ENCODE peak calls at places on chromosomes 11 and 22, in seven cellular contexts. One of them, this sample, is unnamed.

GRCh38 chr22:17098379-17098819 is 13.6 kb downstream of the IL17RA start:
- DNase-seq in mucosa of descending colon: no peak
- DNase-seq in heart left ventricle: no peak
- DNase-seq in CD8-positive, alpha-beta memory T cell: peak
- DNase-seq in cardiac fibroblast: peak
- DNase-seq in GM12865: peak
- DNase-seq in lower lobe of right lung: peak
- DNase-seq in this sample: no peak

GRCh38 chr22:48434156-48434867 is 1393.4 kb downstream of the BRD1 start:
- DNase-seq in mucosa of descending colon: no peak
- DNase-seq in heart left ventricle: no peak
- DNase-seq in CD8-positive, alpha-beta memory T cell: no peak
- DNase-seq in cardiac fibroblast: no peak
- DNase-seq in GM12865: no peak
- DNase-seq in lower lobe of right lung: no peak
- DNase-seq in this sample: no peak

GRCh38 chr22:43858156-43858895 is 4.0 kb downstream of the SULT4A1 start:
- DNase-seq in mucosa of descending colon: no peak
- DNase-seq in heart left ventricle: no peak
- DNase-seq in CD8-positive, alpha-beta memory T cell: no peak
- DNase-seq in cardiac fibroblast: no peak
- DNase-seq in GM12865: no peak
- DNase-seq in lower lobe of right lung: no peak
- DNase-seq in this sample: no peak

GRCh38 chr11:14029971-14030531 is 67.5 kb downstream of the SPON1 start:
- DNase-seq in mucosa of descending colon: peak
- DNase-seq in heart left ventricle: peak
- DNase-seq in CD8-positive, alpha-beta memory T cell: no peak
- DNase-seq in cardiac fibroblast: peak
- DNase-seq in GM12865: no peak
- DNase-seq in lower lobe of right lung: peak
- DNase-seq in this sample: no peak

GRCh38 chr11:47306484-47306844 is 36.5 kb downstream of the MADD start:
- DNase-seq in mucosa of descending colon: no peak
- DNase-seq in heart left ventricle: no peak
- DNase-seq in CD8-positive, alpha-beta memory T cell: no peak
- DNase-seq in cardiac fibroblast: no peak
- DNase-seq in GM12865: no peak
- DNase-seq in lower lobe of right lung: no peak
- DNase-seq in this sample: no peak

GRCh38 chr11:19829109-19829790 is 116.6 kb downstream of the NAV2 start:
- DNase-seq in mucosa of descending colon: no peak
- DNase-seq in heart left ventricle: no peak
- DNase-seq in CD8-positive, alpha-beta memory T cell: no peak
- DNase-seq in cardiac fibroblast: no peak
- DNase-seq in GM12865: peak
- DNase-seq in lower lobe of right lung: no peak
- DNase-seq in this sample: no peak

GRCh38 chr11:61891331-61892084 is at the start of gene FADS3:
- DNase-seq in mucosa of descending colon: peak
- DNase-seq in heart left ventricle: peak
- DNase-seq in CD8-positive, alpha-beta memory T cell: peak
- DNase-seq in cardiac fibroblast: peak
- DNase-seq in GM12865: peak
- DNase-seq in lower lobe of right lung: peak
- DNase-seq in this sample: no peak

GRCh38 chr22:37433786-37434185 is 6.5 kb upstream of the ELFN2 start:
- DNase-seq in mucosa of descending colon: no peak
- DNase-seq in heart left ventricle: no peak
- DNase-seq in CD8-positive, alpha-beta memory T cell: no peak
- DNase-seq in cardiac fibroblast: no peak
- DNase-seq in GM12865: no peak
- DNase-seq in lower lobe of right lung: no peak
- DNase-seq in this sample: no peak

GRCh38 chr22:44057411-44057987 is 33.4 kb downstream of the PARVB start:
- DNase-seq in mucosa of descending colon: no peak
- DNase-seq in heart left ventricle: peak
- DNase-seq in CD8-positive, alpha-beta memory T cell: no peak
- DNase-seq in cardiac fibroblast: peak
- DNase-seq in GM12865: no peak
- DNase-seq in lower lobe of right lung: no peak
- DNase-seq in this sample: peak

GRCh38 chr11:68282141-68282860 is 10.5 kb upstream of the C11orf24 start:
- DNase-seq in mucosa of descending colon: no peak
- DNase-seq in heart left ventricle: no peak
- DNase-seq in CD8-positive, alpha-beta memory T cell: peak
- DNase-seq in cardiac fibroblast: no peak
- DNase-seq in GM12865: peak
- DNase-seq in lower lobe of right lung: peak
- DNase-seq in this sample: no peak

GRCh38 chr11:132911186-132911585 is 621.1 kb downstream of the OPCML start:
- DNase-seq in mucosa of descending colon: no peak
- DNase-seq in heart left ventricle: no peak
- DNase-seq in CD8-positive, alpha-beta memory T cell: no peak
- DNase-seq in cardiac fibroblast: peak
- DNase-seq in GM12865: no peak
- DNase-seq in lower lobe of right lung: no peak
- DNase-seq in this sample: peak

GRCh38 chr22:41521166-41521565 is 23.1 kb downstream of the POLR3H start:
- DNase-seq in mucosa of descending colon: no peak
- DNase-seq in heart left ventricle: no peak
- DNase-seq in CD8-positive, alpha-beta memory T cell: no peak
- DNase-seq in cardiac fibroblast: no peak
- DNase-seq in GM12865: no peak
- DNase-seq in lower lobe of right lung: no peak
- DNase-seq in this sample: no peak

GRCh38 chr11:3159296-3160190 is 5.6 kb downstream of the OSBPL5 start:
- DNase-seq in mucosa of descending colon: peak
- DNase-seq in heart left ventricle: no peak
- DNase-seq in CD8-positive, alpha-beta memory T cell: no peak
- DNase-seq in cardiac fibroblast: no peak
- DNase-seq in GM12865: no peak
- DNase-seq in lower lobe of right lung: peak
- DNase-seq in this sample: no peak

GRCh38 chr11:18772211-18772610 is 19.4 kb downstream of the PTPN5 start:
- DNase-seq in mucosa of descending colon: no peak
- DNase-seq in heart left ventricle: no peak
- DNase-seq in CD8-positive, alpha-beta memory T cell: no peak
- DNase-seq in cardiac fibroblast: no peak
- DNase-seq in GM12865: no peak
- DNase-seq in lower lobe of right lung: no peak
- DNase-seq in this sample: no peak

GRCh38 chr11:49405743-49406142 is 197.3 kb upstream of the FOLH1 start:
- DNase-seq in mucosa of descending colon: no peak
- DNase-seq in heart left ventricle: no peak
- DNase-seq in CD8-positive, alpha-beta memory T cell: no peak
- DNase-seq in cardiac fibroblast: no peak
- DNase-seq in GM12865: no peak
- DNase-seq in lower lobe of right lung: no peak
- DNase-seq in this sample: no peak

GRCh38 chr11:10605941-10606381 is 37.5 kb upstream of the LYVE1 start:
- DNase-seq in mucosa of descending colon: no peak
- DNase-seq in heart left ventricle: peak
- DNase-seq in CD8-positive, alpha-beta memory T cell: no peak
- DNase-seq in cardiac fibroblast: peak
- DNase-seq in GM12865: no peak
- DNase-seq in lower lobe of right lung: peak
- DNase-seq in this sample: peak

GRCh38 chr11:35619754-35620640 is 1.7 kb downstream of the FJX1 start:
- DNase-seq in mucosa of descending colon: peak
- DNase-seq in heart left ventricle: peak
- DNase-seq in CD8-positive, alpha-beta memory T cell: no peak
- DNase-seq in cardiac fibroblast: peak
- DNase-seq in GM12865: peak
- DNase-seq in lower lobe of right lung: peak
- DNase-seq in this sample: no peak

GRCh38 chr11:117985953-117986887 is at the start of gene IL10RA:
- DNase-seq in mucosa of descending colon: peak
- DNase-seq in heart left ventricle: peak
- DNase-seq in CD8-positive, alpha-beta memory T cell: peak
- DNase-seq in cardiac fibroblast: peak
- DNase-seq in GM12865: peak
- DNase-seq in lower lobe of right lung: peak
- DNase-seq in this sample: no peak

GRCh38 chr22:20624161-20624616 is 116.8 kb downstream of the MED15 start:
- DNase-seq in mucosa of descending colon: no peak
- DNase-seq in heart left ventricle: no peak
- DNase-seq in CD8-positive, alpha-beta memory T cell: no peak
- DNase-seq in cardiac fibroblast: peak
- DNase-seq in GM12865: peak
- DNase-seq in lower lobe of right lung: no peak
- DNase-seq in this sample: no peak

GRCh38 chr11:27722945-27723344 is 22.7 kb upstream of the BDNF start:
- DNase-seq in mucosa of descending colon: no peak
- DNase-seq in heart left ventricle: no peak
- DNase-seq in CD8-positive, alpha-beta memory T cell: no peak
- DNase-seq in cardiac fibroblast: no peak
- DNase-seq in GM12865: no peak
- DNase-seq in lower lobe of right lung: no peak
- DNase-seq in this sample: no peak
- H3K4me3 ChIP-seq in mucosa of descending colon: no peak
- H3K4me3 ChIP-seq in heart left ventricle: no peak
- H3K4me3 ChIP-seq in CD8-positive, alpha-beta memory T cell: no peak
- H3K4me3 ChIP-seq in cardiac fibroblast: peak
- H3K4me3 ChIP-seq in GM12865: no peak
- H3K4me3 ChIP-seq in lower lobe of right lung: no peak
- H3K4me3 ChIP-seq in this sample: peak

GRCh38 chr11:57823859-57824258 is 62.3 kb downstream of the CTNND1 start:
- DNase-seq in mucosa of descending colon: no peak
- DNase-seq in heart left ventricle: no peak
- DNase-seq in CD8-positive, alpha-beta memory T cell: no peak
- DNase-seq in cardiac fibroblast: no peak
- DNase-seq in GM12865: no peak
- DNase-seq in lower lobe of right lung: no peak
- DNase-seq in this sample: no peak
- H3K4me3 ChIP-seq in mucosa of descending colon: no peak
- H3K4me3 ChIP-seq in heart left ventricle: no peak
- H3K4me3 ChIP-seq in CD8-positive, alpha-beta memory T cell: no peak
- H3K4me3 ChIP-seq in cardiac fibroblast: no peak
- H3K4me3 ChIP-seq in GM12865: no peak
- H3K4me3 ChIP-seq in lower lobe of right lung: no peak
- H3K4me3 ChIP-seq in this sample: no peak

GRCh38 chr22:26662160-26662559 is 4.8 kb downstream of the MIAT start:
- DNase-seq in mucosa of descending colon: no peak
- DNase-seq in heart left ventricle: no peak
- DNase-seq in CD8-positive, alpha-beta memory T cell: no peak
- DNase-seq in cardiac fibroblast: no peak
- DNase-seq in GM12865: no peak
- DNase-seq in lower lobe of right lung: no peak
- DNase-seq in this sample: no peak

GRCh38 chr22:26656896-26657851 is at the start of gene MIAT:
- DNase-seq in mucosa of descending colon: peak
- DNase-seq in heart left ventricle: no peak
- DNase-seq in CD8-positive, alpha-beta memory T cell: peak
- DNase-seq in cardiac fibroblast: peak
- DNase-seq in GM12865: peak
- DNase-seq in lower lobe of right lung: peak
- DNase-seq in this sample: no peak

GRCh38 chr22:26660961-26661578 is 3.7 kb downstream of the MIAT start:
- DNase-seq in mucosa of descending colon: no peak
- DNase-seq in heart left ventricle: no peak
- DNase-seq in CD8-positive, alpha-beta memory T cell: no peak
- DNase-seq in cardiac fibroblast: peak
- DNase-seq in GM12865: no peak
- DNase-seq in lower lobe of right lung: no peak
- DNase-seq in this sample: no peak

GRCh38 chr22:26658671-26659478 is 1.5 kb downstream of the MIAT start:
- DNase-seq in mucosa of descending colon: peak
- DNase-seq in heart left ventricle: no peak
- DNase-seq in CD8-positive, alpha-beta memory T cell: peak
- DNase-seq in cardiac fibroblast: peak
- DNase-seq in GM12865: peak
- DNase-seq in lower lobe of right lung: no peak
- DNase-seq in this sample: peak

GRCh38 chr22:26658161-26658560 is 773 bp downstream of the MIAT start:
- DNase-seq in mucosa of descending colon: no peak
- DNase-seq in heart left ventricle: no peak
- DNase-seq in CD8-positive, alpha-beta memory T cell: no peak
- DNase-seq in cardiac fibroblast: no peak
- DNase-seq in GM12865: no peak
- DNase-seq in lower lobe of right lung: no peak
- DNase-seq in this sample: no peak
- H3K4me3 ChIP-seq in mucosa of descending colon: no peak
- H3K4me3 ChIP-seq in heart left ventricle: peak
- H3K4me3 ChIP-seq in CD8-positive, alpha-beta memory T cell: peak
- H3K4me3 ChIP-seq in cardiac fibroblast: peak
- H3K4me3 ChIP-seq in GM12865: peak
- H3K4me3 ChIP-seq in lower lobe of right lung: peak
- H3K4me3 ChIP-seq in this sample: peak

DNA sequence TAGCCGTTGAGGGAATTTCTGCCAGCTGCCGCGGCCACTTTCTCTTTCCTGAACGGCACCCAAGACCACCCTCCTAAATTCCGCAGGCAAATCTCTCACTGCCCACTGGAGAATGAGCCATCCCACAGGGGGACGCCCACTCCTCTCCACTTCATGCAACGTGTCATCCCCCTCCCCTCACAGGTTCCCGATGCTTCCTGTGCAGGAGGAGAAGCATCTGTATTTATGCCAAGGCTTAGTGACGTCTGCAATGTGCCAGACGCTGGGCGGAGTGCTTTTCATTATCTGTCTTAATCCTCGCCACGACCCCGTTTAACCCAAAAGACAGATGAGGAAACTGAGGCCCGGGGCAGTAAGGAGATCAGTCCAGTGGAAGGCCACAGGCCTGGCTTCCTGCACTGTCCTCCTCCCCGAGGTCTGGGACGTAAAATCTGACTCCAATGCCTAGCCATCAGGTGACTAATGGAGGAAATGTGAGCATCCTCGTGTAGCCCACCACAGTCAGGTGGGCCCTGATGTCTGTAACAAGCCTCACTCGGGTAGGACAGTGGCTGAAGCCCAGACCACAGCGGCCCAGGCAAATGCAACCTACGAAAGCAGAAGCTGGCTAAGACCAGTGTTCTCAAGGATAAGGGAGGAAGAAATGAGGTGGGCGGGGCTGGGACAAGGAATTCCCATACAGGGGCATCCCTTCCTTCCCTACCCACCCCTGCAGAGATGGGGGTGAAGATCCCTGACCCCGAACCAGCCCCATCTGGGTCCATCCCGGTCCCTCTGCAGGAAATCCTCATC is 23.1 kb downstream of the MN1 start:
- DNase-seq in mucosa of descending colon: no peak
- DNase-seq in heart left ventricle: no peak
- DNase-seq in CD8-positive, alpha-beta memory T cell: no peak
- DNase-seq in cardiac fibroblast: no peak
- DNase-seq in GM12865: no peak
- DNase-seq in lower lobe of right lung: no peak
- DNase-seq in this sample: no peak
- H3K4me3 ChIP-seq in mucosa of descending colon: no peak
- H3K4me3 ChIP-seq in heart left ventricle: no peak
- H3K4me3 ChIP-seq in CD8-positive, alpha-beta memory T cell: no peak
- H3K4me3 ChIP-seq in cardiac fibroblast: no peak
- H3K4me3 ChIP-seq in GM12865: no peak
- H3K4me3 ChIP-seq in lower lobe of right lung: peak
- H3K4me3 ChIP-seq in this sample: no peak